ENCODE peak calls at places on chromosomes 4 and X, in five cellular contexts. X is uterus, K is tibial artery, G is stomach, Z is cardiac muscle cell. M is an unnamed sample.

GRCh38 chr4:110733901-110734300 is 111.0 kb upstream of the PITX2 start:
- DNase-seq in K (no peak), X (no peak), G (no peak), Z (peak), M (no peak)

GRCh38 chr4:154004859-154005520 is 216.1 kb upstream of the SFRP2 start:
- DNase-seq in Z (peak), X (peak), G (no peak), K (no peak), M (no peak)

GRCh38 chr4:184801781-184802180 is 24.0 kb downstream of the ACSL1 start:
- DNase-seq in G (no peak), X (no peak), K (peak), Z (no peak), M (peak)

GRCh38 chr4:38177035-38177791 is 217.0 kb downstream of the PTTG2 start:
- DNase-seq in K (no peak), G (peak), Z (peak), X (no peak), M (no peak)

GRCh38 chr4:21304061-21304541 is 603.8 kb downstream of the PACRGL start:
- DNase-seq in X (no peak), K (no peak), G (peak), Z (no peak), M (no peak)

GRCh38 chrX:72713130-72713529 is 976 bp downstream of the PHKA1 start:
- DNase-seq in G (no peak), X (no peak), K (no peak), Z (peak), M (no peak)

GRCh38 chr4:56976878-56977320 is 507 bp downstream of the NOA1 start:
- DNase-seq in X (no peak), K (peak), G (peak), Z (no peak), M (peak)

GRCh38 chrX:46488712-46489111 is 56.5 kb downstream of the ZNF674 start:
- DNase-seq in K (no peak), Z (no peak), G (no peak), X (no peak), M (no peak)

GRCh38 chr4:42655921-42656735 is 777 bp downstream of the ATP8A1 start:
- DNase-seq in K (peak), G (peak), X (peak), Z (no peak), M (no peak)

GRCh38 chr4:127219247-127219646 is 413.5 kb upstream of the INTU start:
- DNase-seq in K (no peak), Z (no peak), X (no peak), G (no peak), M (no peak)

GRCh38 chrX:136953867-136954787 is 73.6 kb upstream of the RBMX start:
- DNase-seq in K (peak), Z (peak), G (peak), X (peak), M (peak)

GRCh38 chr4:145279122-145279960 is 99.0 kb upstream of the OTUD4 start:
- DNase-seq in Z (peak), K (no peak), X (no peak), G (no peak), M (peak)

GRCh38 chr4:150173420-150173819 is 95.2 kb downstream of the DCLK2 start:
- DNase-seq in K (no peak), X (no peak), Z (no peak), G (no peak), M (no peak)

GRCh38 chr4:124334119-124334518 is 378.4 kb downstream of the ANKRD50 start:
- DNase-seq in Z (peak), K (no peak), X (no peak), G (no peak), M (peak)

GRCh38 chrX:143635915-143636314 is at the start of gene SLITRK4:
- DNase-seq in G (no peak), K (no peak), Z (peak), X (no peak), M (no peak)

GRCh38 chr4:127870688-127871087 is 10.0 kb upstream of the PLK4 start:
- DNase-seq in X (no peak), G (no peak), K (no peak), Z (peak), M (no peak)

GRCh38 chrX:154313147-154313546 is 17.6 kb downstream of the TKTL1 start:
- DNase-seq in K (no peak), X (no peak), Z (no peak), G (no peak), M (no peak)

GRCh38 chrX:110389570-110389969 is 30.9 kb downstream of the RTL9 start:
- DNase-seq in G (no peak), X (no peak), K (no peak), Z (no peak), M (no peak)

GRCh38 chr4:3302164-3302785 is 9.5 kb downstream of the RGS12 start:
- DNase-seq in G (peak), K (no peak), Z (no peak), X (peak), M (no peak)

GRCh38 chr4:177023951-177024350 is 231.2 kb upstream of the VEGFC start:
- DNase-seq in X (no peak), G (no peak), K (no peak), Z (no peak), M (no peak)

GRCh38 chrX:94961730-94962129 is 1287.7 kb downstream of the FAM133A start:
- DNase-seq in Z (no peak), G (no peak), K (no peak), X (no peak), M (no peak)

GRCh38 chrX:107673401-107673800 is 45.1 kb downstream of the PRPS1 start:
- DNase-seq in X (no peak), K (no peak), G (no peak), Z (no peak), M (no peak)

GRCh38 chr4:176538217-176538925 is 218.6 kb downstream of the SPCS3 start:
- DNase-seq in X (no peak), Z (peak), G (no peak), K (no peak), M (peak)

GRCh38 chr4:137083571-137083970 is 448.7 kb downstream of the PCDH18 start:
- DNase-seq in G (no peak), X (no peak), Z (peak), K (no peak), M (no peak)

GRCh38 chrX:154693394-154693793 is 40.0 kb upstream of the CTAG2 start:
- DNase-seq in G (no peak), Z (no peak), K (no peak), X (no peak), M (no peak)

GRCh38 chr4:52864816-52865215 is 2.7 kb downstream of the RASL11B start:
- DNase-seq in G (peak), Z (peak), X (no peak), K (no peak), M (no peak)

GRCh38 chrX:96432647-96433046 is 252.0 kb upstream of the DIAPH2 start:
- DNase-seq in Z (peak), X (no peak), G (no peak), K (no peak), M (no peak)

GRCh38 chrX:129043138-129043537 is 480.2 kb downstream of the SMARCA1 start:
- DNase-seq in K (no peak), G (no peak), X (no peak), Z (no peak), M (no peak)

GRCh38 chr4:187276786-187277408 is 553.2 kb upstream of the FAT1 start:
- DNase-seq in X (no peak), G (no peak), Z (peak), K (no peak), M (no peak)

GRCh38 chr4:6272863-6273660 is 3.4 kb downstream of the WFS1 start:
- DNase-seq in Z (peak), K (no peak), X (peak), G (no peak), M (no peak)

GRCh38 chr4:8289151-8289750 is 19.7 kb downstream of the HTRA3 start:
- DNase-seq in X (no peak), G (no peak), Z (no peak), K (peak), M (no peak)

GRCh38 chr4:186808635-186809018 is 85.0 kb upstream of the FAT1 start:
- DNase-seq in Z (peak), K (no peak), X (peak), G (no peak), M (peak)

GRCh38 chrX:108834036-108834435 is 97.7 kb upstream of the IRS4 start:
- DNase-seq in X (no peak), Z (no peak), K (no peak), G (no peak), M (no peak)

GRCh38 chr4:113499696-113500095 is 261.8 kb downstream of the CAMK2D start:
- DNase-seq in X (no peak), G (no peak), Z (peak), K (no peak), M (no peak)

GRCh38 chr4:54543088-54543795 is 114.5 kb upstream of the KIT start:
- DNase-seq in K (no peak), Z (peak), X (no peak), G (no peak), M (peak)
- H3K27ac ChIP-seq in K (no peak), Z (no peak), X (no peak), G (no peak), M (no peak)

DNA sequence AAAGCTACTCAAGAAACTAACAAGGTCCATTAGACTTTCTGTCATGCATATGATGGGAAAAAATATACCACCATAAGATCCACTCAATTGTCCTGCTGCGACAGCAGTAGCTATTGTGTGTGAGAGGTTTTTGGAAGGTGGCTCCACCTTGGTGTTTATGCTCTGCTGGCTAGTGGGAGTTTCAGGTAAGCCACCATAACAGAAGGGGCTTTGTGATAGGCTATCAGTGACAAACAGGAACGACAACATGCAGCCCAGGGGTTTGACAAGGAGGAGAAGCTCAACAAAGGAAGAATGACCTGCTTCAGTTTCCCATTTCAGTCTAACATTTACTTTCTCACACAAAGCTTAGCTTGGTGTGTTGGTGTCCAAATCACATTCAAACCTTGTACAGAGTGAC is 182.6 kb downstream of the ATOH1 start:
- DNase-seq in Z (no peak), G (no peak), K (no peak), X (no peak), M (no peak)
- H3K27ac ChIP-seq in Z (no peak), G (no peak), K (no peak), X (no peak), M (no peak)

DNA sequence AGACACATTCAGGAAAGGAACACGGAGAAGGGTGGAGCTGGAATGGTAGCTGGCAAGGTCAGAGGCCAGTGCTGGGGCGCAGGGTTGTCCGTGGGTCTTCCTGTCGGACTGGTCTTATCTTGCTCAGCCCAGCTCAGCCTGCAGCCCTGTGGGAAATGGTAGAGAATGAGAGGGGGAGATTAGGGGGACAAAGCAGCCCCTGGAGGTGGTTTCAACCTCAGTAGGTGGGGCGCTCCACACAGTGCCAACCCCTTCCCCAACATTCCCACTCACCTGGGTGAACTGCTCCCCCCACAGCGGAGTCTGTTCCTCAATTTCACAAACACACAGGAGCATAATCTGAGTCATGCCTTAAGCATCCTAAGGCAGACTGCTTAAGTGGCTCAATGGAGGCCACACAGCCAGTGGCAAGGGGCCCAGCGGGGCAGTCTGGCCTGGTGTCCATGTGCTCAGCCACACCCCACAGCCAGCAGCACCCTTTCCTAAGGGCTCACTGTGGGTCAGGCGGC is 6.8 kb upstream of the HDAC6 start:
- DNase-seq in X (no peak), G (no peak), Z (peak), K (no peak), M (no peak)
- H3K27ac ChIP-seq in X (no peak), G (no peak), Z (no peak), K (no peak), M (no peak)

DNA sequence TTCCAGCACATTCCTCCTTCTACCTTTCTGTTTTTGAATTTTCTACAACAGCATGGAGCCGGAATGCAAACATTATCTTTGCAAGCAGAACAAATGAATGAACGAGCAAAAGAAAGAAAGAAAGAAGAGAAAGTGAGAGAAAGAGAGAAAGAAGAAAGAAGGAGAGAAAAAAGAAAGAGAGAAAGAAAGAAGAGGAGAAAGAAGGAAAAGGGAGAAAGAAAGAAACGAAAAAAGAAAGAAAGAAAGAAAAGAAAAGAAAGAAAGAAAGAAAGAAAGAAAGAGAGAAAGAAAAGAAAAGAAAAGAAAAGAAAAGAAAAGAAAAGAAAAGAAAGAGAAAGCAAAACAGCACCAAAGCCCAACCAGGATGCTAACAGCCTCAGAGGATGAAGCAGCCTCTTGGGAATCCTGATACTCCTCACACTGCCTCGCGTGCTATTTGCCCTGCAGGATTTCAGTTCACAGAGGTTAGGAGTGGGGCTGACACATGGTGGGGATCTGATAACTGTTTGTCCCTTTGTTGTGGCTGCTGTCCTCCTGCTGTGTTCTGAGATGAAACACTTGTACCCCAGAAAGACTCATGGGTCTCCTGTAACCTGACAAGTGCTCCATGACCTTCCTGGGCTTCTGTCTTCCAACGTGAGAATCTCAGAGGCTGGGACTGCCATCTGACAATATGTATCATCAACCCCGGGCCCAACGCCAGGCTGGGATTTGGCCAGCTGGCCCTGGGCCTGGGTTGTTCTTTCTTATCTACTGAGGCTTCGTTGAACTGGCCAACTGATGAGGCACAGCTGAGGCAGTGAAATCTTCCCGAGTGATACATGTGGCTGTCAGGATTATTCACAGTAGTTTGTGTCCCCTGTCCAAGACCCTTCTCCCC is 61.0 kb downstream of the SEPSECS start:
- DNase-seq in Z (peak), G (peak), K (peak), X (peak), M (peak)
- H3K27ac ChIP-seq in Z (no peak), G (no peak), K (no peak), X (peak), M (no peak)